ENCODE peak calls at places on chromosomes 3 and 15, in five cellular contexts. P is left ventricle myocardium inferior, D is ovary, E is RWPE1, Q is NCI-H446. J is an unnamed sample.
A peak's percentile ranks its signal among the peaks of the same experiment; 100 is the strongest.

GRCh38 chr3:98449606-98450193 is 13.3 kb upstream of the OR5K1 start:
- DNase-seq in P (no peak), D (no peak), E (no peak), Q (no peak), J (no peak)

GRCh38 chr3:10400050-10400748 is 79.3 kb upstream of the SEC13 start:
- DNase-seq in P (no peak), D (no peak), E (no peak), Q (no peak), J (no peak)

GRCh38 chr3:45946875-45947274 is 3.6 kb downstream of the CXCR6 start:
- DNase-seq in P (no peak), D (no peak), E (no peak), Q (no peak), J (no peak)

GRCh38 chr3:172315401-172316091 is 132.7 kb downstream of the GHSR start:
- DNase-seq in P (no peak), D (no peak), E (peak; percentile 36), Q (no peak), J (no peak)

GRCh38 chr3:121662742-121663141 is 2.0 kb upstream of the HCLS1 start:
- DNase-seq in P (no peak), D (no peak), E (no peak), Q (no peak), J (no peak)

GRCh38 chr15:65738649-65739048 is 53.4 kb downstream of the DENND4A start:
- DNase-seq in P (no peak), D (no peak), E (no peak), Q (no peak), J (no peak)

GRCh38 chr15:26082069-26082832 is 219.1 kb upstream of the ATP10A start:
- DNase-seq in P (peak; percentile 95), D (peak; percentile 96), E (peak; percentile 98), Q (peak; percentile 94), J (peak; percentile 84)

GRCh38 chr3:101259485-101260341 is 60.7 kb downstream of the IMPG2 start:
- DNase-seq in P (no peak), D (no peak), E (no peak), Q (no peak), J (no peak)

GRCh38 chr15:24919446-24919845 is 35.3 kb upstream of the SNRPN start:
- DNase-seq in P (no peak), D (no peak), E (no peak), Q (no peak), J (no peak)

GRCh38 chr3:29329986-29330514 is 49.2 kb downstream of the RBMS3 start:
- DNase-seq in P (no peak), D (no peak), E (no peak), Q (no peak), J (no peak)

GRCh38 chr3:171876651-171877272 is 33.6 kb downstream of the TMEM212 start:
- DNase-seq in P (no peak), D (no peak), E (peak; percentile 66), Q (no peak), J (no peak)

GRCh38 chr3:15081960-15082664 is 16.8 kb downstream of the RBSN start:
- DNase-seq in P (no peak), D (no peak), E (no peak), Q (no peak), J (no peak)

GRCh38 chr3:9036327-9037112 is 73.2 kb upstream of the RAD18 start:
- DNase-seq in P (peak; percentile 75), D (peak; percentile 90), E (no peak), Q (peak; percentile 38), J (peak; percentile 12)

GRCh38 chr3:135965506-135966348 is at the start of gene PPP2R3A:
- DNase-seq in P (peak; percentile 82), D (peak; percentile 92), E (peak; percentile 86), Q (peak; percentile 80), J (peak; percentile 69)

GRCh38 chr3:133273346-133273745 is 126.5 kb upstream of the BFSP2 start:
- DNase-seq in P (no peak), D (no peak), E (no peak), Q (no peak), J (no peak)